ENCODE peak calls at places on chromosomes 11 and 22, in ten cellular contexts. G is B cell, P is glutamatergic neuron, X is GM06990, D is fibroblast of pulmonary artery, I is osteocyte, K is neural crest cell, F is Calu3, O is MCF 10A, E is endodermal cell. S is an unnamed sample.

GRCh38 chr11:107043242-107043991 is 25.1 kb upstream of the GUCY1A2 start:
- DNase-seq in G (no peak), P (no peak), X (peak), D (peak), I (no peak), K (no peak), F (no peak), O (peak), E (no peak), S (peak)

GRCh38 chr11:65454696-65455456 is 32.3 kb downstream of the NEAT1 start:
- DNase-seq in G (peak), P (peak), X (peak), D (peak), I (no peak), K (peak), F (peak), O (no peak), E (peak), S (peak)

GRCh38 chr11:45238724-45239123 is 47.4 kb downstream of the SYT13 start:
- DNase-seq in G (no peak), P (no peak), X (no peak), D (peak), I (no peak), K (no peak), F (no peak), O (peak), E (no peak), S (no peak)

GRCh38 chr22:44133901-44134511 is 46.7 kb upstream of the PARVG start:
- DNase-seq in G (no peak), P (no peak), X (no peak), D (peak), I (no peak), K (no peak), F (no peak), O (no peak), E (no peak), S (no peak)

GRCh38 chr22:19114984-19115552 is 7.1 kb downstream of the DGCR2 start:
- DNase-seq in G (no peak), P (no peak), X (no peak), D (no peak), I (no peak), K (no peak), F (no peak), O (no peak), E (no peak), S (no peak)

GRCh38 chr11:110065189-110065588 is 28.0 kb upstream of the ZC3H12C start:
- DNase-seq in G (no peak), P (no peak), X (no peak), D (no peak), I (no peak), K (no peak), F (no peak), O (peak), E (no peak), S (no peak)

GRCh38 chr11:12868315-12869073 is 140.6 kb upstream of the RASSF10 start:
- DNase-seq in G (no peak), P (no peak), X (no peak), D (no peak), I (no peak), K (no peak), F (no peak), O (peak), E (no peak), S (no peak)

GRCh38 chr11:102495161-102496042 is 35.1 kb downstream of the MMP7 start:
- DNase-seq in G (peak), P (no peak), X (peak), D (peak), I (no peak), K (peak), F (peak), O (peak), E (peak), S (peak)

GRCh38 chr22:38802671-38803121 is 8.8 kb upstream of the DNAL4 start:
- DNase-seq in G (no peak), P (no peak), X (no peak), D (peak), I (no peak), K (no peak), F (peak), O (peak), E (peak), S (no peak)

GRCh38 chr11:83042966-83043711 is 28.6 kb downstream of the RAB30 start:
- DNase-seq in G (no peak), P (no peak), X (no peak), D (peak), I (no peak), K (no peak), F (no peak), O (peak), E (no peak), S (no peak)

GRCh38 chr11:34209809-34210208 is 104.4 kb downstream of the NAT10 start:
- DNase-seq in G (no peak), P (no peak), X (no peak), D (no peak), I (no peak), K (no peak), F (no peak), O (no peak), E (peak), S (no peak)
- TF ChIP-seq CTCF in G (no peak), P (no peak), X (no peak), D (no peak), I (no peak), K (no peak), F (no peak), O (no peak), E (peak), S (no peak)

DNA sequence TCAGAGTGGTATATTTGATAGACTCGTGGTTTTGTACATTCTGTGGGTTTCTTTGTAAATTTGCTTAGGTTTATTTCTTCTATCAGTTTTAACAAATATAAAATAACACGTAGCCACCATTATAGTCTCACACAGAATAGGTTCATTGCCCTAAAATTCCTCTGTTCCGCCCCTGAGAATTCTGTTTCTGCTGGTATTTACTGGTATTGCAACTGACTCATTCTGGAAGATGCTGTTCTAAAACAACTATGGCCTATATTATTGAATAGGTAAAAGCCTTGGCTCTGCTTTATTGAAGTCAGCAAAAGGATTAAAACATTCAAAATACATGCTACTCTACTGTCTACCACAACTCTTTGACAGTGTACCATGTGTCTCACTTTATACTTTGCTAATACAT is 119.1 kb upstream of the CHORDC1 start:
- DNase-seq in G (no peak), P (no peak), X (no peak), D (no peak), I (no peak), K (no peak), F (no peak), O (no peak), E (no peak), S (no peak)
- TF ChIP-seq CTCF in G (no peak), P (peak), X (no peak), D (no peak), I (no peak), K (peak), F (no peak), O (no peak), E (peak), S (no peak)

DNA sequence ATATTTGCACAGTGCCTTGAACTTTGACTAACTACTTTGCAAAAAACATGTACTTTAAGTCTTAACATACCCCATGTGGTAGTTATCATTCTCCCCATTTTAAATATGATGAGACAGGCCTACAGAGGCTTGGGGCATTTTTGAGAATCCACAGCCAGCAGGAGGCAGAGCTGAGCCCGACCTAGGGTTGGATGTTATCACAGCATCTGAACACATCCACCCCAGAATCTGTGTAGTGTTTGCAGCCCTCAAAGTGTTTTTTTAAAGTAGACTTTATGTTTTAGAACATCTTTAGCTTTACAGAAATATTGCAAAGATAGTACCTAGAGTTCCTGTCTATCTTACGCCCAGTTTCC is 17.6 kb downstream of the OTOG start:
- DNase-seq in G (no peak), P (peak), X (no peak), D (no peak), I (no peak), K (no peak), F (no peak), O (no peak), E (peak), S (no peak)
- TF ChIP-seq CTCF in G (no peak), P (no peak), X (peak), D (peak), I (peak), K (peak), F (peak), O (no peak), E (peak), S (no peak)

GRCh38 chr11:35144811-35145210 is 5.8 kb downstream of the CD44 start:
- DNase-seq in G (no peak), P (no peak), X (no peak), D (peak), I (no peak), K (no peak), F (no peak), O (peak), E (no peak), S (no peak)

GRCh38 chr11:35143509-35144102 is 4.6 kb downstream of the CD44 start:
- DNase-seq in G (no peak), P (no peak), X (no peak), D (no peak), I (no peak), K (no peak), F (no peak), O (peak), E (no peak), S (no peak)

GRCh38 chr11:35142481-35143207 is 3.7 kb downstream of the CD44 start:
- DNase-seq in G (no peak), P (no peak), X (no peak), D (peak), I (no peak), K (no peak), F (peak), O (peak), E (peak), S (no peak)

GRCh38 chr11:35145249-35145648 is 6.3 kb downstream of the CD44 start:
- DNase-seq in G (no peak), P (no peak), X (peak), D (no peak), I (no peak), K (no peak), F (peak), O (peak), E (no peak), S (peak)

GRCh38 chr11:35144103-35144741 is 5.3 kb downstream of the CD44 start:
- DNase-seq in G (peak), P (no peak), X (peak), D (peak), I (no peak), K (no peak), F (peak), O (peak), E (no peak), S (peak)
- TF ChIP-seq CTCF in G (peak), P (no peak), X (peak), D (no peak), I (no peak), K (no peak), F (no peak), O (no peak), E (no peak), S (no peak)

GRCh38 chr22:49026476-49027121 is 801.1 kb downstream of the BRD1 start:
- DNase-seq in G (no peak), P (no peak), X (no peak), D (no peak), I (no peak), K (no peak), F (no peak), O (no peak), E (peak), S (no peak)
- TF ChIP-seq CTCF in G (no peak), P (no peak), X (no peak), D (no peak), I (no peak), K (peak), F (no peak), O (no peak), E (peak), S (peak)

DNA sequence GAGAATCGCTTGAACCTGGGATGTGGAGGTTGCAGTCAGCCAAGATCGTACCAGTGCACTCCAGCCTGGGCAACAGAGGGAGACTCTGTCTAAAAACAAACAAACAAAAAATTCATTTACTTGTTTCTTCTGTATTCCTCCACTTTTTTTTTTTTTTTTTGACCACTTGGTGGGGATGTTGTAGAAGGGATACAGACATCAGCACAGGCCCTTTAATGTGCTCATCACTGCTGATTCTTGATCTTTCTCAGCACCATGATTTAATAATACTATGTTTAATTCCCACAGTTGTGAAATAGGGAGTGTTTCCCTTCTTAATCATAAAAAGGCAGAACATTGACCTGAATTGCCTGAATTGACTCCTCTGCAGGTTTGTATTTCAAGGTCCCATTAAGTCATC is 4.5 kb downstream of the TTC9C start:
- DNase-seq in G (no peak), P (no peak), X (no peak), D (peak), I (no peak), K (no peak), F (no peak), O (peak), E (no peak), S (no peak)
- TF ChIP-seq CTCF in G (peak), P (no peak), X (peak), D (peak), I (peak), K (peak), F (no peak), O (peak), E (peak), S (no peak)

GRCh38 chr11:81420668-81421550 is 1312.8 kb downstream of the FAM181B start:
- DNase-seq in G (no peak), P (no peak), X (no peak), D (no peak), I (no peak), K (no peak), F (no peak), O (no peak), E (peak), S (no peak)
- TF ChIP-seq CTCF in G (no peak), P (peak), X (no peak), D (no peak), I (no peak), K (peak), F (no peak), O (no peak), E (peak), S (no peak)

DNA sequence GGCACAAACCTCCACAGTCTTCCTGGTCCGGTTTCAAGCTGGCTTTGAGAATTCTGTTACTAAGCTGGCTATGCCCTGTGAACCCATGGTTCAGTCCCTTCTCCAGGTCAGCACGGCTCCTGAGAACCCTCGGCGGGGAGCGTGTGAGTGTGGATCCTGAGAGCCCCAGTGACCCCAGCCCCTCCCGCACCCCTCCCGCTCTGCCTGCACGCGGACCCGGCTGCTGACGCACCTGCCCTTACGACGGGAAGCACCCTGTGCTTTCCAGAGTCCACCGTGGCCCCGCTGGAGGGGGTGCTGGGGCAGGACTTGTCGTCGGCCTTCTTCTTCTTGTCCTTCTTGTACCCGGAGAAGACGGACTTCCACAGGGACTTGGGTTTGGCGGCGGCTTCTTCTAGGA is 42.8 kb upstream of the BID start:
- DNase-seq in G (no peak), P (no peak), X (no peak), D (no peak), I (no peak), K (no peak), F (no peak), O (no peak), E (no peak), S (no peak)
- TF ChIP-seq CTCF in G (no peak), P (no peak), X (no peak), D (no peak), I (no peak), K (no peak), F (no peak), O (no peak), E (no peak), S (no peak)

GRCh38 chr11:131841028-131841427 is 470.6 kb downstream of the NTM start:
- DNase-seq in G (no peak), P (no peak), X (no peak), D (peak), I (no peak), K (no peak), F (no peak), O (no peak), E (no peak), S (no peak)
- TF ChIP-seq CTCF in G (no peak), P (no peak), X (no peak), D (no peak), I (no peak), K (no peak), F (no peak), O (no peak), E (no peak), S (no peak)

DNA sequence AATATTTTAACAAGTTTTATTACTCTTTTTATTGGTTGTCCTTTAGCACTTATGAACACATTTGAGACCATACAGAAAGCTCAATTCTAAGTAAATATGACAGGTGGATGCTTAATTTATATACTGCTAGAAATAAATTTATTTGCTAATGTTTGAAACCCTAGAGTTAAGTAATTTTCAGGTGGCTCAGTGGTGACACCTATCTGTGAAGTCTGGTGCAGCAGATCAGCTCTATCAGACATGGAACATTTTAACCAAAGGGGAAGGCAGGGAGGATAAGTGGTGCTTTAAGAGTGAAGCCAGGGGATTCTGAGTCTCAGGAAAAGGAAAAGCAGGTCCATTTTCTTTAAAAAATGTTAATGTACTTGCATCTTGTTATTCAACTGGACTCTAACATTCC is 175.8 kb downstream of the DSCAML1 start:
- DNase-seq in G (no peak), P (no peak), X (no peak), D (peak), I (no peak), K (no peak), F (peak), O (peak), E (no peak), S (no peak)
- TF ChIP-seq CTCF in G (peak), P (peak), X (peak), D (peak), I (peak), K (peak), F (peak), O (peak), E (peak), S (no peak)